ENCODE peak calls at places on chromosome 19, in four cellular contexts. One of them, this sample, is unnamed.

GRCh38 chr19:3175761-3176714 is 2.5 kb upstream of the S1PR4 start:
- DNase-seq in fibroblast of lung: peak; percentile 39
- DNase-seq in IMR-90: peak; percentile 65
- DNase-seq in HCT116: peak; percentile 65
- DNase-seq in this sample: peak; percentile 91

GRCh38 chr19:49084206-49085019 is 838 bp upstream of the SNRNP70 start:
- DNase-seq in fibroblast of lung: no peak
- DNase-seq in IMR-90: no peak
- DNase-seq in HCT116: no peak
- DNase-seq in this sample: no peak

GRCh38 chr19:38206928-38207327 is 17.1 kb downstream of the DPF1 start:
- DNase-seq in fibroblast of lung: no peak
- DNase-seq in IMR-90: no peak
- DNase-seq in HCT116: no peak
- DNase-seq in this sample: no peak

GRCh38 chr19:56403261-56403660 is 871 bp upstream of the ZNF583 start:
- DNase-seq in fibroblast of lung: peak; percentile 14
- DNase-seq in IMR-90: peak; percentile 39
- DNase-seq in HCT116: no peak
- DNase-seq in this sample: no peak

GRCh38 chr19:49684251-49684982 is 5.0 kb upstream of the ADM5 start:
- DNase-seq in fibroblast of lung: no peak
- DNase-seq in IMR-90: no peak
- DNase-seq in HCT116: no peak
- DNase-seq in this sample: peak; percentile 35

GRCh38 chr19:4456843-4457653 is 546 bp downstream of the UBXN6 start:
- DNase-seq in fibroblast of lung: peak; percentile 74
- DNase-seq in IMR-90: peak; percentile 56
- DNase-seq in HCT116: no peak
- DNase-seq in this sample: no peak

GRCh38 chr19:33406521-33407139 is 33.1 kb downstream of the CEBPG start:
- DNase-seq in fibroblast of lung: peak; percentile 52
- DNase-seq in IMR-90: peak; percentile 39
- DNase-seq in HCT116: peak; percentile 32
- DNase-seq in this sample: peak; percentile 73

GRCh38 chr19:52227196-52227940 is 37.5 kb downstream of the PPP2R1A start:
- DNase-seq in fibroblast of lung: no peak
- DNase-seq in IMR-90: no peak
- DNase-seq in HCT116: no peak
- DNase-seq in this sample: no peak

GRCh38 chr19:3383121-3383722 is 16.8 kb downstream of the NFIC start:
- DNase-seq in fibroblast of lung: no peak
- DNase-seq in IMR-90: no peak
- DNase-seq in HCT116: no peak
- DNase-seq in this sample: no peak

GRCh38 chr19:3668331-3669133 is 31.7 kb downstream of the PIP5K1C start:
- DNase-seq in fibroblast of lung: no peak
- DNase-seq in IMR-90: peak; percentile 39
- DNase-seq in HCT116: no peak
- DNase-seq in this sample: no peak

GRCh38 chr19:56367829-56368711 is 25.3 kb downstream of the ZNF582 start:
- DNase-seq in fibroblast of lung: peak; percentile 95
- DNase-seq in IMR-90: peak; percentile 89
- DNase-seq in HCT116: no peak
- DNase-seq in this sample: no peak

GRCh38 chr19:40599331-40600085 is 1.7 kb upstream of the LTBP4 start:
- DNase-seq in fibroblast of lung: peak; percentile 29
- DNase-seq in IMR-90: no peak
- DNase-seq in HCT116: no peak
- DNase-seq in this sample: peak; percentile 7

GRCh38 chr19:5477451-5478215 is 22.4 kb downstream of the ZNRF4 start:
- DNase-seq in fibroblast of lung: no peak
- DNase-seq in IMR-90: no peak
- DNase-seq in HCT116: no peak
- DNase-seq in this sample: no peak

GRCh38 chr19:4970558-4971423 is 1.9 kb downstream of the KDM4B start:
- DNase-seq in fibroblast of lung: peak; percentile 28
- DNase-seq in IMR-90: no peak
- DNase-seq in HCT116: no peak
- DNase-seq in this sample: peak; percentile 49

GRCh38 chr19:56193981-56194380 is 3.6 kb downstream of the ZSCAN5B start:
- DNase-seq in fibroblast of lung: no peak
- DNase-seq in IMR-90: no peak
- DNase-seq in HCT116: no peak
- DNase-seq in this sample: no peak

GRCh38 chr19:38433268-38433733 is at the start of gene RYR1:
- DNase-seq in fibroblast of lung: no peak
- DNase-seq in IMR-90: no peak
- DNase-seq in HCT116: peak; percentile 37
- DNase-seq in this sample: no peak

GRCh38 chr19:32256341-32256975 is 89.0 kb upstream of the ZNF507 start:
- DNase-seq in fibroblast of lung: no peak
- DNase-seq in IMR-90: no peak
- DNase-seq in HCT116: no peak
- DNase-seq in this sample: no peak

GRCh38 chr19:50494186-50495019 is 16.6 kb downstream of the JOSD2 start:
- DNase-seq in fibroblast of lung: no peak
- DNase-seq in IMR-90: no peak
- DNase-seq in HCT116: no peak
- DNase-seq in this sample: no peak

GRCh38 chr19:38684078-38684861 is 36.8 kb downstream of the ACTN4 start:
- DNase-seq in fibroblast of lung: peak; percentile 95
- DNase-seq in IMR-90: peak; percentile 91
- DNase-seq in HCT116: peak; percentile 93
- DNase-seq in this sample: peak; percentile 88

GRCh38 chr19:48397636-48398328 is 4.3 kb downstream of the GRIN2D start:
- DNase-seq in fibroblast of lung: no peak
- DNase-seq in IMR-90: no peak
- DNase-seq in HCT116: no peak
- DNase-seq in this sample: no peak

DNA sequence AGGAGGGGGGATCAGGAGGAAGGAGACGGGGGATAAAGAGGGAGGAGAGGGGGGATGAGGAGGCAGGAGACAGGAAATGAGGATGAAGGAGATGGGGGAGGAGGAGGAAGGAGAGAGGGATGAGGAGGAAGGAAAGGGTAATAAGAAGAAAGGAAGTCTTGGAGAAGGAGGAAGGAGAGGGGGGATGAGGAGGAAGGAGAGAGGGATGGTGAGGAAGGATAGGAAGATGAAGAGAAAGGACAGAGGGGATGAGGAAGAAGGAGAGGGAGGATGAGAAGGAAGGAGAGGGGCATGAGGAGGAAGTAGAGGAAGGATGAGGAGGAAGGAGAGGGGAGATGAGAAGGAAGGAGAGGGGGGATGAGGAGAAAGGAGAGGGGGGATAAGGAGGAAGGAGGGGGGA is 13.0 kb upstream of the VSTM2B start:
- DNase-seq in fibroblast of lung: no peak
- DNase-seq in IMR-90: no peak
- DNase-seq in HCT116: no peak
- DNase-seq in this sample: no peak
- TF ChIP-seq CTCF in fibroblast of lung: no peak
- TF ChIP-seq CTCF in IMR-90: no peak
- TF ChIP-seq CTCF in HCT116: no peak
- TF ChIP-seq CTCF in this sample: no peak

DNA sequence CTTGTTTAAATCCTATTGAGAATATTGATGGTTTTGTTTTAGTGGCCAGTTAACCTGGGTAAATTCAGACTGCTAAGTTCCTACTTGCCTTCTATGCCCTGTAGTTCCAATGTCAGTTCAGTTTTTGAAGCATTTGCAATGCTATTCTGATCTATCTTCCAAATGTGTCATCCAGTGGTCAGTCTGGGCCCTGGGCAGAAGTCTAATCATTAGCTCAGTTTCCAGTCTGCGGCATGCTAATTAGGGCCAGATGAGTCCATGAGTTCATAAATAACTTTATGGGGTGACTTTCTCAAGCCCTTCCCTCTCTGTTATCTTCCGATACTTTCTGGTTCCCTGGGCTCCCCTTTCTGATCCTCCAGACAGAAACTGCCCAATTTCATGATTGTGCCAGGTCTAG is 32.7 kb downstream of the FAM187B start:
- DNase-seq in fibroblast of lung: no peak
- DNase-seq in IMR-90: no peak
- DNase-seq in HCT116: no peak
- DNase-seq in this sample: no peak
- H2AFZ ChIP-seq in fibroblast of lung: no peak overlapping the region
- H2AFZ ChIP-seq in IMR-90: no peak overlapping the region
- H2AFZ ChIP-seq in HCT116: no peak overlapping the region
- H2AFZ ChIP-seq in this sample: no peak overlapping the region

GRCh38 chr19:35115538-35115951 is at the start of gene FXYD3:
- DNase-seq in fibroblast of lung: no peak
- DNase-seq in IMR-90: no peak
- DNase-seq in HCT116: no peak
- DNase-seq in this sample: peak; percentile 34

GRCh38 chr19:35117017-35117570 is 1.5 kb downstream of the FXYD3 start:
- DNase-seq in fibroblast of lung: no peak
- DNase-seq in IMR-90: no peak
- DNase-seq in HCT116: no peak
- DNase-seq in this sample: no peak

GRCh38 chr19:35117791-35118190 is 2.2 kb downstream of the FXYD3 start:
- DNase-seq in fibroblast of lung: no peak
- DNase-seq in IMR-90: no peak
- DNase-seq in HCT116: no peak
- DNase-seq in this sample: no peak

GRCh38 chr19:35114656-35115537 is 726 bp upstream of the FXYD3 start:
- DNase-seq in fibroblast of lung: peak; percentile 48
- DNase-seq in IMR-90: peak; percentile 27
- DNase-seq in HCT116: peak; percentile 51
- DNase-seq in this sample: peak; percentile 62

GRCh38 chr19:35116085-35116801 is 620 bp downstream of the FXYD3 start:
- DNase-seq in fibroblast of lung: no peak
- DNase-seq in IMR-90: no peak
- DNase-seq in HCT116: no peak
- DNase-seq in this sample: peak; percentile 76
- H3K4me2 ChIP-seq in fibroblast of lung: no peak overlapping the region
- H3K4me2 ChIP-seq in IMR-90: no peak overlapping the region
- H3K4me2 ChIP-seq in HCT116: peak overlapping the region; percentile 81
- H3K4me2 ChIP-seq in this sample: peak overlapping the region; percentile 96

DNA sequence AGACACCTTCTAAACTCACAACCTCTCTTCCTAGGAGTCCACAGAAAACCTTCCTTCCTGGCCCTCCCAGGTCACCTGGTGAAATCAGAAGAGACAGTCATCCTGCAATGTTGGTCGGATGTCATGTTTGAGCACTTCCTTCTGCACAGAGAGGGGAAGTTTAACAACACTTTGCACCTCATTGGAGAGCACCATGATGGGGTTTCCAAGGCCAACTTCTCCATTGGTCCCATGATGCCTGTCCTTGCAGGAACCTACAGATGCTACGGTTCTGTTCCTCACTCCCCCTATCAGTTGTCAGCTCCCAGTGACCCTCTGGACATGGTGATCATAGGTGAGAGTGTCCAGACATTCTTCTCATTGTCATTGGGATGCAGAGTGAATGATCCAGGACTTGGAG is 12.7 kb upstream of the KIR3DL2 start:
- DNase-seq in fibroblast of lung: no peak
- DNase-seq in IMR-90: no peak
- DNase-seq in HCT116: no peak
- DNase-seq in this sample: no peak
- TF ChIP-seq CTCF in fibroblast of lung: no peak
- TF ChIP-seq CTCF in IMR-90: no peak
- TF ChIP-seq CTCF in HCT116: no peak
- TF ChIP-seq CTCF in this sample: no peak

This sample was measured in PC-3.